ENCODE peak calls at places on chromosomes 13 and 19, in seven cellular contexts. A, R, Y, W, Z, Q and O are unnamed samples.

GRCh38 chr13:23636360-23636759 is 66.1 kb downstream of the TNFRSF19 start:
- ATAC-seq in Z (no peak), A (no peak), R (no peak), Y (no peak), W (no peak), Q (no peak), O (no peak)

GRCh38 chr13:50026788-50027473 is 11.7 kb downstream of the KCNRG start:
- ATAC-seq in Z (no peak), W (peak; percentile 70), A (no peak), R (no peak), Y (no peak), Q (no peak), O (no peak)

GRCh38 chr13:39484506-39485313 is 118.3 kb downstream of the LHFPL6 start:
- ATAC-seq in Y (peak; percentile 58), Q (no peak), A (no peak), W (no peak), Z (no peak), R (no peak), O (no peak)

GRCh38 chr13:43261018-43261417 is 237.6 kb downstream of the DNAJC15 start:
- ATAC-seq in R (no peak), Q (no peak), A (no peak), Y (peak; percentile 86), Z (no peak), W (no peak), O (no peak)

GRCh38 chr13:42266464-42266863 is 5.5 kb upstream of the AKAP11 start:
- ATAC-seq in Q (no peak), A (no peak), Z (peak; percentile 60), Y (peak; percentile 70), W (no peak), R (no peak), O (no peak)

GRCh38 chr13:28705734-28706133 is 13.0 kb downstream of the SLC46A3 start:
- ATAC-seq in Z (no peak), Q (peak; percentile 91), A (no peak), R (no peak), Y (no peak), W (no peak), O (no peak)

GRCh38 chr13:110676057-110676510 is 29.8 kb downstream of the CARS2 start:
- ATAC-seq in Z (peak; percentile 29), R (no peak), A (no peak), Y (no peak), W (no peak), Q (no peak), O (no peak)

GRCh38 chr19:13841339-13842293 is 35.3 kb upstream of the NANOS3 start:
- ATAC-seq in R (no peak), Z (no peak), Q (peak; percentile 44), Y (no peak), W (no peak), A (no peak), O (no peak)

GRCh38 chr19:44741841-44742352 is 6.6 kb upstream of the BCL3 start:
- ATAC-seq in Z (peak; percentile 44), R (no peak), W (peak; percentile 42), Q (peak; percentile 98), A (peak; percentile 62), Y (peak; percentile 90), O (peak; percentile 75)

GRCh38 chr13:92103673-92104296 is 705.4 kb downstream of the GPC5 start:
- ATAC-seq in Q (no peak), R (no peak), W (no peak), Z (no peak), Y (peak; percentile 56), A (no peak), O (no peak)

GRCh38 chr13:73870970-73871935 is 263.0 kb downstream of the KLF12 start:
- ATAC-seq in W (no peak), Z (no peak), A (peak; percentile 29), R (peak; percentile 48), Q (no peak), Y (peak; percentile 92), O (peak; percentile 68)

GRCh38 chr13:50726164-50726563 is 117.3 kb downstream of the DLEU7 start:
- ATAC-seq in R (no peak), Q (no peak), Z (no peak), A (no peak), W (no peak), Y (no peak), O (no peak)